ENCODE peak calls at places on chromosomes 4 and X, in six cellular contexts. B is left colon; W is stimulated activated CD4-positive, alpha-beta T cell treated with anti-CD3 and anti-CD28 coated beads, Interleukin-1b, Interleukin-23, amount 100 ng/mL, for 48 hours; R is thoracic aorta; D is neural progenitor cell; A is aorta. P is an unnamed sample.

GRCh38 chr4:5756271-5756670 is 45.3 kb downstream of the EVC start:
- DNase-seq in B (no peak), W (no peak), R (no peak), D (no peak), A (no peak), P (no peak)

GRCh38 chrX:77342028-77342427 is 105.2 kb upstream of the FGF16 start:
- DNase-seq in B (no peak), W (no peak), R (no peak), D (no peak), A (no peak), P (no peak)

GRCh38 chr4:72568959-72569718 is at the start of gene ADAMTS3:
- DNase-seq in B (peak; percentile 28), W (no peak), R (no peak), D (peak; percentile 93), A (peak; percentile 80), P (peak; percentile 69)

GRCh38 chrX:77788050-77788449 is 2.0 kb upstream of the ATRX start:
- DNase-seq in B (no peak), W (no peak), R (no peak), D (no peak), A (no peak), P (no peak)

GRCh38 chr4:5198586-5198985 is 147.3 kb downstream of the STK32B start:
- DNase-seq in B (no peak), W (no peak), R (no peak), D (peak; percentile 20), A (no peak), P (no peak)

GRCh38 chr4:89661490-89661889 is 175.5 kb downstream of the SNCA start:
- DNase-seq in B (no peak), W (no peak), R (no peak), D (peak; percentile 29), A (no peak), P (peak; percentile 96)

GRCh38 chr4:128649575-128650205 is 159.8 kb upstream of the JADE1 start:
- DNase-seq in B (peak; percentile 30), W (no peak), R (no peak), D (no peak), A (no peak), P (peak; percentile 13)

GRCh38 chrX:7347465-7347864 is 199.5 kb upstream of the PUDP start:
- DNase-seq in B (no peak), W (no peak), R (no peak), D (no peak), A (no peak), P (no peak)

GRCh38 chrX:2848806-2849420 is 20.2 kb downstream of the GYG2 start:
- DNase-seq in B (no peak), W (no peak), R (no peak), D (no peak), A (no peak), P (peak; percentile 25)

GRCh38 chr4:89162987-89163386 is 51.7 kb downstream of the TIGD2 start:
- DNase-seq in B (no peak), W (no peak), R (no peak), D (no peak), A (no peak), P (no peak)

GRCh38 chr4:25113915-25114904 is 46.0 kb downstream of the SEPSECS start:
- DNase-seq in B (no peak), W (no peak), R (no peak), D (no peak), A (no peak), P (no peak)

GRCh38 chr4:157514711-157515110 is 294.2 kb downstream of the GRIA2 start:
- DNase-seq in B (no peak), W (no peak), R (no peak), D (peak; percentile 36), A (no peak), P (no peak)

GRCh38 chrX:15675490-15675921 is 10.9 kb upstream of the CLTRN start:
- DNase-seq in B (peak; percentile 95), W (peak; percentile 89), R (peak; percentile 27), D (peak; percentile 86), A (peak; percentile 92), P (peak; percentile 51)

GRCh38 chr4:40769266-40769665 is 19.5 kb downstream of the NSUN7 start:
- DNase-seq in B (no peak), W (no peak), R (no peak), D (no peak), A (no peak), P (no peak)

GRCh38 chr4:14184265-14184664 is 556.7 kb upstream of the BOD1L1 start:
- DNase-seq in B (no peak), W (no peak), R (no peak), D (peak; percentile 2), A (no peak), P (no peak)

GRCh38 chr4:140691369-140691768 is 64.8 kb downstream of the TBC1D9 start:
- DNase-seq in B (no peak), W (no peak), R (no peak), D (no peak), A (no peak), P (peak; percentile 2)

GRCh38 chr4:168716411-168717129 is 219.7 kb downstream of the PALLD start:
- DNase-seq in B (no peak), W (no peak), R (no peak), D (no peak), A (no peak), P (no peak)

P was measured in kidney glomerular epithelial cell.